ENCODE peak calls at places on chromosomes 6 and 20, in four cellular contexts. L, D, S and Q are unnamed samples.

GRCh38 chr6:149484733-149485700 is at the start of gene ZC3H12D:
- DNase-seq in D (no peak), S (no peak), L (peak; percentile 75), Q (no peak)

GRCh38 chr6:152472325-152472724 is 164.8 kb downstream of the SYNE1 start:
- DNase-seq in S (no peak), D (no peak), L (no peak), Q (no peak)

GRCh38 chr6:26215200-26216014 is 128.2 kb downstream of the HFE start:
- DNase-seq in L (no peak), S (no peak), D (no peak), Q (no peak)

GRCh38 chr6:168648240-168648639 is 207.3 kb downstream of the SMOC2 start:
- DNase-seq in S (no peak), L (no peak), D (no peak), Q (no peak)

GRCh38 chr6:62805431-62805830 is 405.8 kb upstream of the FKBP1C start:
- DNase-seq in L (no peak), S (no peak), D (no peak), Q (no peak)

GRCh38 chr20:57908691-57909090 is 198.9 kb upstream of the PMEPA1 start:
- DNase-seq in L (no peak), S (no peak), D (no peak), Q (no peak)

GRCh38 chr6:47420394-47421371 is 56.9 kb upstream of the CD2AP start:
- DNase-seq in L (no peak), S (no peak), D (peak; percentile 57), Q (no peak)

GRCh38 chr6:41216616-41217015 is 11.5 kb upstream of the TREML4 start:
- DNase-seq in D (no peak), S (no peak), L (no peak), Q (no peak)

GRCh38 chr6:149293244-149293643 is 24.3 kb upstream of the TAB2 start:
- DNase-seq in S (no peak), D (no peak), L (no peak), Q (no peak)

GRCh38 chr20:5990946-5991345 is 40.5 kb downstream of the MCM8 start:
- DNase-seq in L (no peak), D (no peak), S (no peak), Q (no peak)

GRCh38 chr6:15296735-15297134 is 50.9 kb downstream of the JARID2 start:
- DNase-seq in D (no peak), S (peak; percentile 83), L (no peak), Q (no peak)

GRCh38 chr20:41508335-41508734 is 109.8 kb downstream of the CHD6 start:
- DNase-seq in L (no peak), S (no peak), D (no peak), Q (no peak)

GRCh38 chr6:27608916-27609883 is 136.3 kb upstream of the ZNF184 start:
- DNase-seq in S (peak; percentile 56), L (peak; percentile 63), D (no peak), Q (no peak)

GRCh38 chr6:28161410-28162079 is 19.9 kb downstream of the ZKSCAN8 start:
- DNase-seq in S (peak; percentile 40), D (peak; percentile 89), L (peak; percentile 92), Q (peak; percentile 65)

GRCh38 chr6:122200441-122200840 is 199.0 kb upstream of the HSF2 start:
- DNase-seq in D (no peak), L (no peak), S (no peak), Q (no peak)

GRCh38 chr6:87183687-87184086 is 28.3 kb downstream of the ZNF292 start:
- DNase-seq in D (no peak), L (no peak), S (no peak), Q (no peak)

GRCh38 chr6:47788498-47788884 is 6.7 kb downstream of the OPN5 start:
- DNase-seq in D (no peak), S (no peak), L (no peak), Q (no peak)

GRCh38 chr6:47680724-47681123 is 17.7 kb upstream of the ADGRF4 start:
- DNase-seq in D (no peak), L (no peak), S (no peak), Q (no peak)

GRCh38 chr6:47083586-47084047 is 41.5 kb upstream of the ADGRF1 start:
- DNase-seq in L (no peak), D (no peak), S (no peak), Q (no peak)

DNA sequence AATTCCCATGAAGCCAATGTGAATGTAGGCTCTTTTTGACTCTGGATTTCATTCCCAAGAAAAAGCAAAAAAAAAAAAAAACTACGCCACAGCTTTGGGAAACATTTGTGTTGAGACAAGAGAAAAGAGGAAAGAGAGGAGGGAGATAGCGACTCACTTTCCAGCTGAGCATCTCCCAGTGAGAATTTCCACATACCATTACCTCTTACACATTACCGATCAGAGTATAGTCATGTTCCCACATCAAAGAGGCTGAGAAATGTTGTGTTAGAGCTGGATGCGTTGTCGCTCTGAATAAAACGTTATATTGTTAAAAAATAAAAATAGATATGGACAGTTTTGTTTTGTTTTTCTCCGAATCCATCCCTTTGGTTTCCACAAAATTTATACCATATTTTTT is 1019.3 kb upstream of the ADGRB3 start:
- DNase-seq in D (no peak), S (no peak), L (no peak), Q (no peak)
- TF ChIP-seq SPI1 in D (no peak), S (no peak), L (no peak), Q (no peak)

GRCh38 chr20:4946585-4947378 is 54.5 kb downstream of the SLC23A2 start:
- DNase-seq in D (no peak), S (peak; percentile 31), L (no peak), Q (no peak)
- TF ChIP-seq SPI1 in D (no peak), S (no peak), L (no peak), Q (no peak)

GRCh38 chr6:77403424-77403823 is 59.9 kb downstream of the HTR1B start:
- DNase-seq in S (no peak), L (no peak), D (no peak), Q (no peak)
- TF ChIP-seq SPI1 in S (no peak), L (no peak), D (no peak), Q (no peak)

DNA sequence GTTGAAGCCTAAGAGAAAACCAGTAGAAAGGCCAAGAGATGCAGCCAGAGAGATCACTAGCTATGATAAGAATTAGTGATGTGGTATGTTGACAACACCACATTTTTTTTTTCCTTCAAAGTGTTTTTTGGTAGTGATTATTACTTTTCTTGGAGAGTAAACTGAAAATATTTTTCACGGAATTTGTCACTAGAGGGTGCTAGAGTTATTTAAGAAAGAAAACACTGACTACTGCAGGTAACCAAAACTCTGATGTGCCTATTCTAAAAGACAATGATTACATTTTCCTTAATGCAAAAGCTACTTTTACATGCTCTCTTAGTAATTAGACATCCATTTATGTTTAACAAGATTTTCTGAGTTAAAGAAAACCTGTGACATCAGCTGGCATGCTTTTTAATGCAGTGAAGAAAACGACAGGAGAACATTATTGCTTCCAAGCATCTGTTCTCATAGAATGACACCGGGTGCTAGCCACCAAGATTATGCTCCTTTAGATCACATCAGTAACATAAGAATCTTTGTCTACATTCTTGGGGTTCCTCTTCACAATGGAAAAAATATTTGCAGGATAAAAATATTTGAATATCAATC is 28.8 kb downstream of the RWDD2A start:
- DNase-seq in L (no peak), D (no peak), S (no peak), Q (no peak)
- TF ChIP-seq SPI1 in L (no peak), D (no peak), S (no peak), Q (no peak)

DNA sequence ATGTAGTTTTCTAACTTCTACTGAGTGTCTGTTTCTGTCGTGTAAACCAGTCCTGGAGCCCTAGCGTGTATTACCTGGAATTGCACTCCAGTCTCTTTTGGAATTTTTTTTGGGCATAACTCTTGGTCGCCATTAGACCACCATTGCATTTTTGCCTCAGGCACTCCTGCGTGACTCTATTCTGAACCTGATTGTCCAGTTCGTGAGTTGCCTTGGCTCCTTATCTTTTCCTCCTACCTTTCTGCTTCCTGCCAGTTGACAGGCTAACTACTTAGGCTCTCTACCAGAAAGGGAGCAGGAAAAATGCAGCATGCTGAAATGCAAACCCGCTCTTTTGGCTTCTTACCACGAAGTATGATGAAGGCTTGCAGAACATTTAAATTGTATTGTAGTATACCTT is 490.9 kb upstream of the SOX4 start:
- DNase-seq in L (no peak), S (no peak), D (no peak), Q (no peak)
- TF ChIP-seq SPI1 in L (no peak), S (no peak), D (no peak), Q (no peak)

DNA sequence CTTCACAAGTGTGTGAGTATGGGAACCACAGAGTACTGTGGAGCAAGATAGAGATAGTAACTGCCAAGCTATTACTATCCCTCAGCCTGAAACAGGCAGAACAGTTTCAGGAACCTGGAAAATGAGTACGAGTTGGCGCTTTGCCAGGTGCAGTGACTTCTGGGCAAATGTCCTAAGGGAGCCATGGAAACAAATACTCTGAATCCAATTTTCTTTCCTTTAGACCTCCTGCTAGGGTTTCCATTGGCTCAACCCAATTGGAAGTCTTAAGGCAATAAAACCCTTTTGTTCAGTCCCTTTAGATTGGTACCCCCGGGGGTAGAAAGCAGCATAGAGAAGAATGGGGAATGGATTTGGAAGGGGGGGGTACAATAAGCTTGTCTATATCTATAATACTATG is 205.0 kb upstream of the EPHA7 start:
- DNase-seq in S (no peak), D (no peak), L (no peak), Q (no peak)
- TF ChIP-seq SPI1 in S (no peak), D (no peak), L (no peak), Q (no peak)

DNA sequence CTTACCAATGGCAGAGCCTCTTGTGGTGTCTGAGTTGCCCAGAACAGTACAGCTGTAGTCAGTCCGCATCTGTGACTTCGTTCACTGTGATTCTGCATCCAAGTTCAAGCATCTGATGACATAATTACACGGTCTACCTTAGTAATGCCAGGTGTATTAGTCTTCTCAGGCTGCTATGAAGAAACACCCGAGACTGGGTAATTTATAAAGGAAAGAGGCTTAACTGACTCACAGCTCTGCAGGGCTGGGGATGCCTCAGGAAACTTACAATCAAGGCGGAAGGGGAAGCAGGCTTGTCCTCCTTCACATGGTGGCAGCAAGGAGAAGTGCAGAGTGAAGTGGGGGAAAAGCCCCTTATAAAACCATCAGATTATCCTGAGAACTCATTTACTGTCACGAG is 163.9 kb upstream of the SULF2 start:
- DNase-seq in D (no peak), L (no peak), S (no peak), Q (no peak)
- TF ChIP-seq SPI1 in D (no peak), L (no peak), S (no peak), Q (no peak)

GRCh38 chr20:62686869-62687830 is 21.5 kb upstream of the NTSR1 start:
- DNase-seq in L (no peak), D (no peak), S (no peak), Q (no peak)

GRCh38 chr20:62688083-62688482 is 20.6 kb upstream of the NTSR1 start:
- DNase-seq in L (no peak), S (no peak), D (no peak), Q (no peak)

GRCh38 chr20:62691485-62691884 is 17.2 kb upstream of the NTSR1 start:
- DNase-seq in L (no peak), D (no peak), S (no peak), Q (no peak)

GRCh38 chr20:62689861-62690644 is 18.6 kb upstream of the NTSR1 start:
- DNase-seq in S (no peak), L (no peak), D (no peak), Q (no peak)

GRCh38 chr20:62688855-62689460 is 19.7 kb upstream of the NTSR1 start:
- DNase-seq in L (no peak), D (no peak), S (no peak), Q (no peak)
- TF ChIP-seq SPI1 in L (no peak), D (no peak), S (no peak), Q (no peak)